ENCODE peak calls at places on chromosomes 7 and 10, in ten cellular contexts. One of them, this sample, is unnamed.

GRCh38 chr10:35259769-35260397 is 76.4 kb upstream of the CCNY start:
- DNase-seq in ovary: no peak
- DNase-seq in stomach: no peak
- DNase-seq in IMR-90: peak
- DNase-seq in A549: peak
- DNase-seq in heart left ventricle: no peak
- DNase-seq in adrenal gland: no peak
- DNase-seq in esophagus muscularis mucosa: no peak
- DNase-seq in tibial nerve: no peak
- DNase-seq in GM12892: no peak
- DNase-seq in this sample: no peak

GRCh38 chr7:40199076-40199802 is 64.4 kb downstream of the SUGCT start:
- DNase-seq in tibial nerve: no peak
- DNase-seq in IMR-90: peak
- DNase-seq in esophagus muscularis mucosa: no peak
- DNase-seq in adrenal gland: no peak
- DNase-seq in GM12892: no peak
- DNase-seq in stomach: no peak
- DNase-seq in A549: no peak
- DNase-seq in ovary: no peak
- DNase-seq in heart left ventricle: no peak
- DNase-seq in this sample: no peak

GRCh38 chr7:98202367-98203195 is 8.7 kb upstream of the BHLHA15 start:
- DNase-seq in A549: no peak
- DNase-seq in GM12892: peak
- DNase-seq in IMR-90: no peak
- DNase-seq in tibial nerve: no peak
- DNase-seq in heart left ventricle: peak
- DNase-seq in adrenal gland: no peak
- DNase-seq in esophagus muscularis mucosa: no peak
- DNase-seq in stomach: no peak
- DNase-seq in ovary: no peak
- DNase-seq in this sample: no peak

GRCh38 chr10:71838264-71839211 is 12.5 kb downstream of the PSAP start:
- DNase-seq in adrenal gland: no peak
- DNase-seq in ovary: no peak
- DNase-seq in IMR-90: peak
- DNase-seq in A549: no peak
- DNase-seq in GM12892: no peak
- DNase-seq in stomach: no peak
- DNase-seq in tibial nerve: no peak
- DNase-seq in heart left ventricle: no peak
- DNase-seq in esophagus muscularis mucosa: no peak
- DNase-seq in this sample: peak

GRCh38 chr10:93065675-93066543 is 5.3 kb downstream of the CYP26C1 start:
- DNase-seq in adrenal gland: no peak
- DNase-seq in heart left ventricle: no peak
- DNase-seq in esophagus muscularis mucosa: peak
- DNase-seq in IMR-90: no peak
- DNase-seq in tibial nerve: no peak
- DNase-seq in ovary: no peak
- DNase-seq in stomach: no peak
- DNase-seq in GM12892: no peak
- DNase-seq in A549: no peak
- DNase-seq in this sample: no peak

GRCh38 chr7:157001920-157002818 is 8.3 kb downstream of the MNX1 start:
- DNase-seq in GM12892: no peak
- DNase-seq in IMR-90: no peak
- DNase-seq in esophagus muscularis mucosa: no peak
- DNase-seq in tibial nerve: no peak
- DNase-seq in A549: no peak
- DNase-seq in stomach: no peak
- DNase-seq in heart left ventricle: no peak
- DNase-seq in ovary: no peak
- DNase-seq in adrenal gland: no peak
- DNase-seq in this sample: no peak

GRCh38 chr7:108211382-108212201 is 81.4 kb upstream of the LAMB4 start:
- DNase-seq in heart left ventricle: no peak
- DNase-seq in GM12892: no peak
- DNase-seq in IMR-90: peak
- DNase-seq in esophagus muscularis mucosa: no peak
- DNase-seq in ovary: no peak
- DNase-seq in adrenal gland: peak
- DNase-seq in stomach: peak
- DNase-seq in A549: peak
- DNase-seq in tibial nerve: no peak
- DNase-seq in this sample: no peak

GRCh38 chr7:112951070-112951469 is 135.6 kb downstream of the GPR85 start:
- DNase-seq in IMR-90: no peak
- DNase-seq in heart left ventricle: no peak
- DNase-seq in esophagus muscularis mucosa: no peak
- DNase-seq in A549: no peak
- DNase-seq in GM12892: no peak
- DNase-seq in stomach: no peak
- DNase-seq in ovary: no peak
- DNase-seq in tibial nerve: no peak
- DNase-seq in adrenal gland: no peak
- DNase-seq in this sample: no peak

GRCh38 chr7:124056234-124056633 is 23.4 kb upstream of the TMEM229A start:
- DNase-seq in tibial nerve: no peak
- DNase-seq in A549: no peak
- DNase-seq in IMR-90: no peak
- DNase-seq in adrenal gland: no peak
- DNase-seq in GM12892: no peak
- DNase-seq in ovary: no peak
- DNase-seq in esophagus muscularis mucosa: no peak
- DNase-seq in stomach: no peak
- DNase-seq in heart left ventricle: no peak
- DNase-seq in this sample: no peak

GRCh38 chr7:124058515-124058914 is 25.6 kb upstream of the TMEM229A start:
- DNase-seq in A549: no peak
- DNase-seq in esophagus muscularis mucosa: no peak
- DNase-seq in heart left ventricle: no peak
- DNase-seq in stomach: no peak
- DNase-seq in GM12892: no peak
- DNase-seq in ovary: no peak
- DNase-seq in tibial nerve: no peak
- DNase-seq in IMR-90: no peak
- DNase-seq in adrenal gland: no peak
- DNase-seq in this sample: no peak

GRCh38 chr7:124059375-124059774 is 26.5 kb upstream of the TMEM229A start:
- DNase-seq in heart left ventricle: no peak
- DNase-seq in tibial nerve: no peak
- DNase-seq in esophagus muscularis mucosa: no peak
- DNase-seq in ovary: no peak
- DNase-seq in adrenal gland: no peak
- DNase-seq in GM12892: no peak
- DNase-seq in IMR-90: no peak
- DNase-seq in stomach: no peak
- DNase-seq in A549: no peak
- DNase-seq in this sample: no peak

GRCh38 chr7:124060528-124060927 is 27.7 kb upstream of the TMEM229A start:
- DNase-seq in ovary: no peak
- DNase-seq in A549: no peak
- DNase-seq in GM12892: no peak
- DNase-seq in heart left ventricle: no peak
- DNase-seq in esophagus muscularis mucosa: no peak
- DNase-seq in adrenal gland: no peak
- DNase-seq in stomach: no peak
- DNase-seq in tibial nerve: no peak
- DNase-seq in IMR-90: no peak
- DNase-seq in this sample: no peak

DNA sequence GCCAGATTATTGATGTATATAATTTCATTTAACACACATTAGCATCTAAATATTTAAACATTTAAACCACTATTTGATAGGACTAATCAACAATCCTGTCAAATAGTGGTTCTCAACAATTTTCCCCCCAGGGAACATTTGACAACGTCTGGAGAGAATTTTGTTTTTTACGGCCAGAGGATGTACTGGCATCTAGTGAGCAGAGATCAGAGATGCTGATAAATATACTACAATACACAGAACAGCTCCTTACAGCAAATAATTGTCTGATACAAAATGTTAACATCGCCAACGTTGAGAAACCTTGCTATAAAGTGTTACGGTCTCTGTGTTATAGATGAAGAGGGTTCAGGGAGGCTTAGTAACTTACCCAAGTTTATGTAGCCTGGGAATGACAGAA is 25.0 kb upstream of the TMEM229A start:
- DNase-seq in adrenal gland: no peak
- DNase-seq in GM12892: no peak
- DNase-seq in ovary: no peak
- DNase-seq in tibial nerve: no peak
- DNase-seq in stomach: no peak
- DNase-seq in esophagus muscularis mucosa: no peak
- DNase-seq in A549: no peak
- DNase-seq in heart left ventricle: no peak
- DNase-seq in IMR-90: no peak
- DNase-seq in this sample: no peak
- TF ChIP-seq POLR2A in adrenal gland: no peak
- TF ChIP-seq POLR2A in GM12892: no peak
- TF ChIP-seq POLR2A in ovary: no peak
- TF ChIP-seq POLR2A in tibial nerve: no peak
- TF ChIP-seq POLR2A in stomach: no peak
- TF ChIP-seq POLR2A in esophagus muscularis mucosa: no peak
- TF ChIP-seq POLR2A in A549: no peak
- TF ChIP-seq POLR2A in heart left ventricle: no peak
- TF ChIP-seq POLR2A in IMR-90: no peak
- TF ChIP-seq POLR2A in this sample: no peak

GRCh38 chr10:821322-821721 is 110.2 kb downstream of the LARP4B start:
- DNase-seq in GM12892: no peak
- DNase-seq in ovary: no peak
- DNase-seq in esophagus muscularis mucosa: no peak
- DNase-seq in tibial nerve: no peak
- DNase-seq in IMR-90: peak
- DNase-seq in adrenal gland: no peak
- DNase-seq in stomach: no peak
- DNase-seq in heart left ventricle: no peak
- DNase-seq in A549: no peak
- DNase-seq in this sample: no peak

GRCh38 chr10:824497-824896 is 107.0 kb downstream of the LARP4B start:
- DNase-seq in A549: no peak
- DNase-seq in tibial nerve: no peak
- DNase-seq in stomach: no peak
- DNase-seq in ovary: no peak
- DNase-seq in esophagus muscularis mucosa: no peak
- DNase-seq in GM12892: no peak
- DNase-seq in heart left ventricle: no peak
- DNase-seq in adrenal gland: no peak
- DNase-seq in IMR-90: no peak
- DNase-seq in this sample: no peak

GRCh38 chr10:819816-820215 is 111.7 kb downstream of the LARP4B start:
- DNase-seq in adrenal gland: no peak
- DNase-seq in ovary: no peak
- DNase-seq in heart left ventricle: no peak
- DNase-seq in A549: no peak
- DNase-seq in IMR-90: no peak
- DNase-seq in esophagus muscularis mucosa: no peak
- DNase-seq in stomach: no peak
- DNase-seq in GM12892: no peak
- DNase-seq in tibial nerve: no peak
- DNase-seq in this sample: no peak

GRCh38 chr10:822661-823367 is 108.7 kb downstream of the LARP4B start:
- DNase-seq in GM12892: no peak
- DNase-seq in esophagus muscularis mucosa: no peak
- DNase-seq in tibial nerve: no peak
- DNase-seq in adrenal gland: no peak
- DNase-seq in IMR-90: no peak
- DNase-seq in A549: no peak
- DNase-seq in ovary: no peak
- DNase-seq in stomach: no peak
- DNase-seq in heart left ventricle: no peak
- DNase-seq in this sample: no peak

GRCh38 chr10:822197-822596 is 109.3 kb downstream of the LARP4B start:
- DNase-seq in stomach: no peak
- DNase-seq in GM12892: no peak
- DNase-seq in adrenal gland: no peak
- DNase-seq in IMR-90: no peak
- DNase-seq in esophagus muscularis mucosa: no peak
- DNase-seq in heart left ventricle: no peak
- DNase-seq in A549: no peak
- DNase-seq in ovary: no peak
- DNase-seq in tibial nerve: no peak
- DNase-seq in this sample: no peak
- TF ChIP-seq POLR2A in stomach: no peak
- TF ChIP-seq POLR2A in GM12892: no peak
- TF ChIP-seq POLR2A in adrenal gland: no peak
- TF ChIP-seq POLR2A in IMR-90: no peak
- TF ChIP-seq POLR2A in esophagus muscularis mucosa: no peak
- TF ChIP-seq POLR2A in heart left ventricle: no peak
- TF ChIP-seq POLR2A in A549: no peak
- TF ChIP-seq POLR2A in ovary: no peak
- TF ChIP-seq POLR2A in tibial nerve: no peak
- TF ChIP-seq POLR2A in this sample: no peak

GRCh38 chr10:771647-772046 is 82.2 kb upstream of the DIP2C start:
- DNase-seq in IMR-90: no peak
- DNase-seq in tibial nerve: no peak
- DNase-seq in A549: no peak
- DNase-seq in stomach: no peak
- DNase-seq in ovary: no peak
- DNase-seq in heart left ventricle: no peak
- DNase-seq in esophagus muscularis mucosa: peak
- DNase-seq in GM12892: no peak
- DNase-seq in adrenal gland: no peak
- DNase-seq in this sample: no peak

GRCh38 chr10:772227-772637 is 82.8 kb upstream of the DIP2C start:
- DNase-seq in GM12892: no peak
- DNase-seq in stomach: peak
- DNase-seq in tibial nerve: no peak
- DNase-seq in ovary: no peak
- DNase-seq in esophagus muscularis mucosa: peak
- DNase-seq in A549: no peak
- DNase-seq in heart left ventricle: no peak
- DNase-seq in adrenal gland: no peak
- DNase-seq in IMR-90: no peak
- DNase-seq in this sample: no peak

GRCh38 chr10:767794-768193 is 78.3 kb upstream of the DIP2C start:
- DNase-seq in IMR-90: no peak
- DNase-seq in ovary: no peak
- DNase-seq in adrenal gland: no peak
- DNase-seq in heart left ventricle: no peak
- DNase-seq in A549: no peak
- DNase-seq in stomach: no peak
- DNase-seq in GM12892: no peak
- DNase-seq in esophagus muscularis mucosa: no peak
- DNase-seq in tibial nerve: no peak
- DNase-seq in this sample: no peak

GRCh38 chr10:773562-774161 is 84.2 kb upstream of the DIP2C start:
- DNase-seq in esophagus muscularis mucosa: no peak
- DNase-seq in adrenal gland: peak
- DNase-seq in ovary: no peak
- DNase-seq in A549: no peak
- DNase-seq in stomach: peak
- DNase-seq in GM12892: no peak
- DNase-seq in tibial nerve: no peak
- DNase-seq in IMR-90: no peak
- DNase-seq in heart left ventricle: no peak
- DNase-seq in this sample: no peak

GRCh38 chr10:770975-771374 is 81.5 kb upstream of the DIP2C start:
- DNase-seq in A549: no peak
- DNase-seq in IMR-90: no peak
- DNase-seq in tibial nerve: no peak
- DNase-seq in stomach: peak
- DNase-seq in ovary: no peak
- DNase-seq in heart left ventricle: no peak
- DNase-seq in esophagus muscularis mucosa: peak
- DNase-seq in adrenal gland: no peak
- DNase-seq in GM12892: no peak
- DNase-seq in this sample: no peak
- TF ChIP-seq POLR2A in A549: no peak
- TF ChIP-seq POLR2A in IMR-90: no peak
- TF ChIP-seq POLR2A in tibial nerve: no peak
- TF ChIP-seq POLR2A in stomach: no peak
- TF ChIP-seq POLR2A in ovary: no peak
- TF ChIP-seq POLR2A in heart left ventricle: no peak
- TF ChIP-seq POLR2A in esophagus muscularis mucosa: no peak
- TF ChIP-seq POLR2A in adrenal gland: no peak
- TF ChIP-seq POLR2A in GM12892: no peak
- TF ChIP-seq POLR2A in this sample: no peak

GRCh38 chr7:100433592-100434296 is 2.6 kb downstream of the PPP1R35 start:
- DNase-seq in IMR-90: no peak
- DNase-seq in A549: no peak
- DNase-seq in adrenal gland: no peak
- DNase-seq in heart left ventricle: no peak
- DNase-seq in esophagus muscularis mucosa: no peak
- DNase-seq in ovary: no peak
- DNase-seq in tibial nerve: no peak
- DNase-seq in GM12892: no peak
- DNase-seq in stomach: no peak
- DNase-seq in this sample: no peak
- TF ChIP-seq POLR2A in IMR-90: no peak
- TF ChIP-seq POLR2A in A549: no peak
- TF ChIP-seq POLR2A in adrenal gland: no peak
- TF ChIP-seq POLR2A in heart left ventricle: no peak
- TF ChIP-seq POLR2A in esophagus muscularis mucosa: no peak
- TF ChIP-seq POLR2A in ovary: no peak
- TF ChIP-seq POLR2A in tibial nerve: no peak
- TF ChIP-seq POLR2A in GM12892: no peak
- TF ChIP-seq POLR2A in stomach: no peak
- TF ChIP-seq POLR2A in this sample: no peak